ENCODE peak calls at places on chromosome 14, in four cellular contexts. A is activated CD8-positive, alpha-beta memory T cell treated with anti-CD3 and anti-CD28 coated beads, Interleukin-2, amount 50 U/mL, for 4 hours; V is MM.1S; Y is KG1. X is an unnamed sample.

GRCh38 chr14:93800038-93800937 is 12.0 kb upstream of the PRIMA1 start:
- DNase-seq in A (no peak), V (no peak), Y (no peak), X (no peak)

GRCh38 chr14:63672417-63673180 is 30.9 kb upstream of the WDR89 start:
- DNase-seq in A (no peak), V (no peak), Y (no peak), X (no peak)

GRCh38 chr14:71621966-71622365 is 310.3 kb upstream of the RGS6 start:
- DNase-seq in A (no peak), V (no peak), Y (no peak), X (no peak)

GRCh38 chr14:97517566-97518234 is 720.5 kb downstream of the VRK1 start:
- DNase-seq in A (no peak), V (no peak), Y (no peak), X (no peak)

GRCh38 chr14:77299776-77300175 is 20.9 kb downstream of the POMT2 start:
- DNase-seq in A (no peak), V (no peak), Y (no peak), X (no peak)

GRCh38 chr14:24367506-24368214 is at the start of gene NFATC4:
- DNase-seq in A (no peak), V (peak), Y (no peak), X (no peak)

GRCh38 chr14:77148510-77149231 is 7.1 kb upstream of the ZDHHC22 start:
- DNase-seq in A (no peak), V (no peak), Y (no peak), X (no peak)

GRCh38 chr14:54572316-54572715 is 5.4 kb downstream of the SAMD4A start:
- DNase-seq in A (no peak), V (peak), Y (no peak), X (no peak)

GRCh38 chr14:96098309-96098998 is 59.3 kb downstream of the C14orf132 start:
- DNase-seq in A (no peak), V (peak), Y (no peak), X (no peak)

GRCh38 chr14:27528328-27528727 is 930.5 kb upstream of the NOVA1 start:
- DNase-seq in A (no peak), V (peak), Y (peak), X (no peak)

GRCh38 chr14:103385994-103386491 is 828 bp downstream of the MARK3 start:
- DNase-seq in A (peak), V (peak), Y (peak), X (peak)

X was measured in naive thymus-derived CD8-positive, alpha-beta T cell.